ENCODE peak calls at places on chromosomes 12 and 14, in five cellular contexts. G, W, M, R and F are unnamed samples.

GRCh38 chr12:104704224-104704623 is 247.5 kb downstream of the CHST11 start:
- DNase-seq in G (no peak), W (no peak), M (no peak), R (no peak), F (no peak)

GRCh38 chr14:61104358-61104757 is 123.3 kb downstream of the SLC38A6 start:
- DNase-seq in G (no peak), W (no peak), M (no peak), R (peak), F (no peak)

GRCh38 chr14:75340921-75341320 is 62.3 kb downstream of the FOS start:
- DNase-seq in G (peak), W (peak), M (no peak), R (no peak), F (no peak)

GRCh38 chr12:108326254-108326750 is 12.8 kb downstream of the CMKLR1 start:
- DNase-seq in G (no peak), W (no peak), M (no peak), R (no peak), F (no peak)

GRCh38 chr12:62785941-62786559 is 148.9 kb downstream of the PPM1H start:
- DNase-seq in G (no peak), W (no peak), M (no peak), R (no peak), F (peak)

GRCh38 chr14:105092124-105092911 is 27.1 kb upstream of the GPR132 start:
- DNase-seq in G (no peak), W (no peak), M (no peak), R (peak), F (peak)

GRCh38 chr12:115760231-115760630 is 517.3 kb downstream of the MED13L start:
- DNase-seq in G (no peak), W (no peak), M (no peak), R (no peak), F (no peak)

GRCh38 chr12:107167756-107168155 is 74.4 kb upstream of the CRY1 start:
- DNase-seq in G (no peak), W (no peak), M (no peak), R (no peak), F (no peak)

GRCh38 chr12:54429014-54429471 is 10.0 kb upstream of the ITGA5 start:
- DNase-seq in G (no peak), W (no peak), M (no peak), R (no peak), F (no peak)

GRCh38 chr12:108526482-108527234 is 11.6 kb downstream of the FICD start:
- DNase-seq in G (no peak), W (no peak), M (no peak), R (no peak), F (no peak)

GRCh38 chr14:59306775-59307174 is 118.3 kb downstream of the DAAM1 start:
- DNase-seq in G (no peak), W (no peak), M (no peak), R (no peak), F (peak)

GRCh38 chr12:105670664-105671063 is 340.2 kb downstream of the C12orf75 start:
- DNase-seq in G (no peak), W (no peak), M (no peak), R (no peak), F (no peak)

GRCh38 chr12:8045952-8046944 is 13.7 kb downstream of the FOXJ2 start:
- DNase-seq in G (peak), W (peak), M (no peak), R (peak), F (peak)

GRCh38 chr12:2739832-2740641 is 54.7 kb upstream of the FKBP4 start:
- DNase-seq in G (peak), W (no peak), M (no peak), R (no peak), F (no peak)

GRCh38 chr14:55449116-55449515 is 8.7 kb upstream of the TBPL2 start:
- DNase-seq in G (no peak), W (no peak), M (no peak), R (no peak), F (no peak)

GRCh38 chr12:10098762-10099161 is at the start of gene CLEC1A:
- DNase-seq in G (no peak), W (no peak), M (no peak), R (peak), F (no peak)

GRCh38 chr12:4069046-4070010 is 196.1 kb upstream of the PARP11 start:
- DNase-seq in G (no peak), W (no peak), M (no peak), R (no peak), F (no peak)

GRCh38 chr14:90698379-90698869 is 117.8 kb downstream of the TTC7B start:
- DNase-seq in G (no peak), W (peak), M (no peak), R (no peak), F (no peak)

GRCh38 chr14:68807148-68807600 is 14.3 kb upstream of the ZFP36L1 start:
- DNase-seq in G (peak), W (no peak), M (no peak), R (peak), F (no peak)

GRCh38 chr14:91693342-91693741 is 38.5 kb downstream of the CATSPERB start:
- DNase-seq in G (no peak), W (no peak), M (no peak), R (no peak), F (no peak)

GRCh38 chr12:52371716-52372115 is 4.4 kb upstream of the KRT85 start:
- DNase-seq in G (no peak), W (no peak), M (no peak), R (no peak), F (no peak)

GRCh38 chr12:49832836-49833421 is 4.7 kb upstream of the NCKAP5L start:
- DNase-seq in G (no peak), W (no peak), M (no peak), R (no peak), F (no peak)

GRCh38 chr12:108583971-108584370 is 13.9 kb downstream of the TMEM119 start:
- DNase-seq in G (no peak), W (no peak), M (no peak), R (no peak), F (no peak)

GRCh38 chr12:87796961-87797516 is 232.2 kb downstream of the C12orf50 start:
- DNase-seq in G (no peak), W (no peak), M (no peak), R (no peak), F (no peak)

GRCh38 chr12:15278816-15279658 is 43.3 kb upstream of the PTPRO start:
- DNase-seq in G (peak), W (no peak), M (no peak), R (no peak), F (no peak)

GRCh38 chr14:37807722-37808121 is 212.3 kb downstream of the TTC6 start:
- DNase-seq in G (no peak), W (no peak), M (no peak), R (no peak), F (no peak)

GRCh38 chr14:36054353-36055051 is 122.0 kb downstream of the PTCSC3 start:
- DNase-seq in G (no peak), W (no peak), M (no peak), R (no peak), F (no peak)

GRCh38 chr12:112218150-112218549 is 92.8 kb downstream of the TRAFD1 start:
- DNase-seq in G (no peak), W (no peak), M (no peak), R (no peak), F (no peak)

GRCh38 chr14:81169711-81170103 is 51.1 kb downstream of the GTF2A1 start:
- DNase-seq in G (peak), W (peak), M (no peak), R (no peak), F (no peak)

GRCh38 chr12:116408489-116409217 is 131.2 kb upstream of the MED13L start:
- DNase-seq in G (no peak), W (no peak), M (no peak), R (no peak), F (no peak)

GRCh38 chr14:91509083-91509877 is 830 bp downstream of the PPP4R3A start:
- DNase-seq in G (peak), W (no peak), M (no peak), R (peak), F (no peak)

GRCh38 chr12:38904932-38905479 is 385 bp downstream of the CPNE8 start:
- DNase-seq in G (peak), W (peak), M (peak), R (peak), F (peak)
- TF ChIP-seq POLR2A in G (no peak), W (no peak), M (no peak), R (no peak), F (no peak)

DNA sequence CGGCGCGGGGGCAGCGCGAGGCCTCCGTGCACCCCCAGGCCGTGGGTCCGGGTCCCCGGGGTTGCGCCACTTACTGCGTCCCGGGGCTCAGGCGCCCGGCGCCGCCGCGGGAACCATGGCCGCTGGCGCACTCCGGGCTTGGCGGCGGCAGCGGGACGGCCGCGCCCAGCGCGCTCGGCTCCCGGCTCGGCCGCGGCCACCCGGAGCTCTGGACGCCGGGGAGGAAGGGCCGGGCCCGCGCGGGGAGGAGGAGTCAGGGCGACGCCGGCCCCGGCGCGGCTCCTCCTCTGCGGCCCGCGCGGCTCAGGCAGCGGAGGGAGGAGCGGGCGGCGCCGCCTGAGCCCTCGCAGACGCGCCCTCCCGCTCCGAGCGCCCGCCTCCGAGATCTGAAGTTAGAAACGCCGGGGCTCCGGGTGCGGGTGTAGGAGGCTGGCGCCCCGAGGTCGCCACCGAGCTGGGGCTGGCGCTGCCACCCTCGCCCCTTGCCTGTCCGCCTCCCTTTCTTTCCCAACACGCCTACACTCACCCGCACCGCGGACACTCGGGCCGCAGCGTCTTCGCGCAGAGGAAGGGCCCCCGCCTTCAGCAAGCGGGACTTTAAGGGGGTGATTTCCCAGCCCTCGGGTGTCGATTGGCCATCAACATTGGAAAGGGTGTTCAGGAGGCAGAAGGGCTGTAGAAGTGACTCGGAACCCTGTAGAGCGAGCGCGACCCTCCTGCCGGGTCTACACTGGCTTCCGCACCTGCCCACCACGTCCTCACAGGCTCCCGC is at the start of gene NIN:
- DNase-seq in G (peak), W (peak), M (peak), R (peak), F (peak)
- TF ChIP-seq POLR2A in G (peak), W (peak), M (no peak), R (no peak), F (peak)

GRCh38 chr12:121793501-121793835 is at the start of gene RHOF:
- DNase-seq in G (no peak), W (no peak), M (no peak), R (no peak), F (no peak)
- TF ChIP-seq POLR2A in G (no peak), W (no peak), M (no peak), R (no peak), F (no peak)

DNA sequence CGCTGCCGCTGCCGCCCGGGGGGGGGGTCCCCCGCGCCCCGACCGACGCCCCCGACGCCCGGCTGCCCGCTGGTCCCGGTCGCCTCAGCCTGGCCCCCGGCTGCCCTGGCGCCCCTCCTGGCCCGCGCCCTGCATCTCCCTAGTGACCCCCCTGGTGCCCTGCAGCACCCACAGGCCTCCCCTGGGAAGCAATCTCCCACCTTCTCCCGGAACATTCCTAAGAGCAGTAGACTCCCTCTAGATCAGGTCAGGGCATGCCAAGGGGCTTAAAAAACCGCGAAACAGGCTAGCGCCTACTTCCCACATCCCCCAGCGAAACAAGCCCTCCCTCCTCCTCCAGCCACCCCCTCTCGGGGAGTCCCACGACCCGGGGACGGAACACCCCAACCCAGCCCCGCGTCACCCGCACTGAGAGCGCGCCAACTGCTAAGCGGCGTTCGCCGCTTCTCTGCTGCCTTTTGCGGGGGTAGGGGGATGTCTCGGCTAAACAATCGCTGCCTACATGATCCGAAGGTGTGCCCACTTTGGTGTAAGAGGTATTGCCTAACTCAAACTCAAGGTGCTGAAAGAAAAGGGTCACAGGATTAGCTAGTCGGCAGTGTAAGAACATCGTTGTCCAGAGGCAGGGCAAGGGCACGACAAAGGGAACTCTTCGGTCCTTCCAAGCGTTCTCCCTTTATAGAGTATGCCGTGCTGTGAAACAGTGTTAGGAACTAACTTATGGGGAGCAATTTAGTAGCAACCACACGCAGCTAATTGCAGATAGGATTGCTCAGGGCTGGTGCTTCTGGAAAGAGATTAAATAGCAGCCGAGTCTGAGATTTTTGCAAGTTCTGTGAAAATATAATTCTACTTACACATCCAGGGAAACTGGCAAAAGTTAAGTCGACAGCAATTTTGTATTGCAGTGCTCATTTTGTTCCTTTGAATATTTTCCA is 617 bp upstream of the NTN4 start:
- DNase-seq in G (peak), W (no peak), M (no peak), R (peak), F (no peak)
- TF ChIP-seq POLR2A in G (peak), W (peak), M (no peak), R (no peak), F (no peak)